ENCODE peak calls at places on chromosomes 6 and 20, in ten cellular contexts. One of them, this sample, is unnamed.
A peak's percentile ranks its signal among the peaks of the same experiment; 100 is the strongest.

GRCh38 chr6:118161364-118161763 is 254.3 kb downstream of the SLC35F1 start:
- DNase-seq in HCT116: no peak
- DNase-seq in cardiac muscle cell: no peak
- DNase-seq in IMR-90: no peak
- DNase-seq in PC-3: no peak
- DNase-seq in HL-60: no peak
- DNase-seq in OCI-LY7: no peak
- DNase-seq in pancreas: no peak
- DNase-seq in heart right ventricle: no peak
- DNase-seq in body of pancreas: no peak
- DNase-seq in this sample: no peak

GRCh38 chr6:159463440-159463839 is 229.6 kb downstream of the SOD2 start:
- DNase-seq in HCT116: peak; percentile 16
- DNase-seq in cardiac muscle cell: peak; percentile 56
- DNase-seq in IMR-90: peak; percentile 10
- DNase-seq in PC-3: no peak
- DNase-seq in HL-60: no peak
- DNase-seq in OCI-LY7: peak; percentile 72
- DNase-seq in pancreas: no peak
- DNase-seq in heart right ventricle: no peak
- DNase-seq in body of pancreas: no peak
- DNase-seq in this sample: peak; percentile 58

GRCh38 chr6:21278078-21278790 is 315.3 kb upstream of the SOX4 start:
- DNase-seq in HCT116: no peak
- DNase-seq in cardiac muscle cell: peak; percentile 49
- DNase-seq in IMR-90: no peak
- DNase-seq in PC-3: no peak
- DNase-seq in HL-60: no peak
- DNase-seq in OCI-LY7: no peak
- DNase-seq in pancreas: no peak
- DNase-seq in heart right ventricle: peak; percentile 10
- DNase-seq in body of pancreas: no peak
- DNase-seq in this sample: no peak

GRCh38 chr6:143569035-143569434 is 57.5 kb upstream of the FUCA2 start:
- DNase-seq in HCT116: no peak
- DNase-seq in cardiac muscle cell: peak; percentile 27
- DNase-seq in IMR-90: peak; percentile 53
- DNase-seq in PC-3: no peak
- DNase-seq in HL-60: no peak
- DNase-seq in OCI-LY7: no peak
- DNase-seq in pancreas: no peak
- DNase-seq in heart right ventricle: no peak
- DNase-seq in body of pancreas: no peak
- DNase-seq in this sample: no peak

GRCh38 chr6:142568857-142569597 is 267.2 kb downstream of the ADGRG6 start:
- DNase-seq in HCT116: no peak
- DNase-seq in cardiac muscle cell: peak; percentile 32
- DNase-seq in IMR-90: peak; percentile 49
- DNase-seq in PC-3: no peak
- DNase-seq in HL-60: no peak
- DNase-seq in OCI-LY7: no peak
- DNase-seq in pancreas: no peak
- DNase-seq in heart right ventricle: no peak
- DNase-seq in body of pancreas: no peak
- DNase-seq in this sample: no peak

GRCh38 chr6:26477431-26477830 is 19.7 kb downstream of the BTN2A1 start:
- DNase-seq in HCT116: no peak
- DNase-seq in cardiac muscle cell: peak; percentile 33
- DNase-seq in IMR-90: no peak
- DNase-seq in PC-3: no peak
- DNase-seq in HL-60: no peak
- DNase-seq in OCI-LY7: no peak
- DNase-seq in pancreas: no peak
- DNase-seq in heart right ventricle: no peak
- DNase-seq in body of pancreas: peak; percentile 27
- DNase-seq in this sample: no peak

GRCh38 chr6:113630738-113631535 is 226.2 kb upstream of the MARCKS start:
- DNase-seq in HCT116: no peak
- DNase-seq in cardiac muscle cell: peak; percentile 66
- DNase-seq in IMR-90: peak; percentile 86
- DNase-seq in PC-3: peak; percentile 16
- DNase-seq in HL-60: peak; percentile 64
- DNase-seq in OCI-LY7: peak; percentile 91
- DNase-seq in pancreas: no peak
- DNase-seq in heart right ventricle: no peak
- DNase-seq in body of pancreas: peak; percentile 60
- DNase-seq in this sample: no peak

GRCh38 chr6:110999634-111000270 is 17.9 kb downstream of the RPF2 start:
- DNase-seq in HCT116: no peak
- DNase-seq in cardiac muscle cell: peak; percentile 52
- DNase-seq in IMR-90: peak; percentile 46
- DNase-seq in PC-3: peak; percentile 61
- DNase-seq in HL-60: no peak
- DNase-seq in OCI-LY7: peak; percentile 31
- DNase-seq in pancreas: no peak
- DNase-seq in heart right ventricle: no peak
- DNase-seq in body of pancreas: no peak
- DNase-seq in this sample: peak; percentile 16

GRCh38 chr6:6328451-6328850 is 8.0 kb upstream of the F13A1 start:
- DNase-seq in HCT116: no peak
- DNase-seq in cardiac muscle cell: no peak
- DNase-seq in IMR-90: no peak
- DNase-seq in PC-3: no peak
- DNase-seq in HL-60: peak; percentile 39
- DNase-seq in OCI-LY7: no peak
- DNase-seq in pancreas: no peak
- DNase-seq in heart right ventricle: no peak
- DNase-seq in body of pancreas: peak; percentile 19
- DNase-seq in this sample: no peak

GRCh38 chr6:7173843-7174503 is 66.2 kb downstream of the RREB1 start:
- DNase-seq in HCT116: no peak
- DNase-seq in cardiac muscle cell: no peak
- DNase-seq in IMR-90: no peak
- DNase-seq in PC-3: no peak
- DNase-seq in HL-60: no peak
- DNase-seq in OCI-LY7: no peak
- DNase-seq in pancreas: no peak
- DNase-seq in heart right ventricle: peak; percentile 34
- DNase-seq in body of pancreas: no peak
- DNase-seq in this sample: peak; percentile 58

GRCh38 chr20:6857929-6858328 is 90.4 kb downstream of the BMP2 start:
- DNase-seq in HCT116: no peak
- DNase-seq in cardiac muscle cell: no peak
- DNase-seq in IMR-90: no peak
- DNase-seq in PC-3: no peak
- DNase-seq in HL-60: no peak
- DNase-seq in OCI-LY7: no peak
- DNase-seq in pancreas: no peak
- DNase-seq in heart right ventricle: no peak
- DNase-seq in body of pancreas: no peak
- DNase-seq in this sample: no peak

GRCh38 chr6:16712931-16713484 is 48.3 kb downstream of the ATXN1 start:
- DNase-seq in HCT116: peak; percentile 91
- DNase-seq in cardiac muscle cell: peak; percentile 96
- DNase-seq in IMR-90: peak; percentile 95
- DNase-seq in PC-3: peak; percentile 92
- DNase-seq in HL-60: peak; percentile 83
- DNase-seq in OCI-LY7: no peak
- DNase-seq in pancreas: no peak
- DNase-seq in heart right ventricle: no peak
- DNase-seq in body of pancreas: peak; percentile 70
- DNase-seq in this sample: no peak

GRCh38 chr20:48703107-48703506 is 124.7 kb downstream of the PREX1 start:
- DNase-seq in HCT116: no peak
- DNase-seq in cardiac muscle cell: no peak
- DNase-seq in IMR-90: no peak
- DNase-seq in PC-3: no peak
- DNase-seq in HL-60: no peak
- DNase-seq in OCI-LY7: no peak
- DNase-seq in pancreas: no peak
- DNase-seq in heart right ventricle: peak; percentile 69
- DNase-seq in body of pancreas: no peak
- DNase-seq in this sample: no peak

GRCh38 chr6:163707385-163708355 is 293.2 kb downstream of the QKI start:
- DNase-seq in HCT116: no peak
- DNase-seq in cardiac muscle cell: no peak
- DNase-seq in IMR-90: no peak
- DNase-seq in PC-3: no peak
- DNase-seq in HL-60: no peak
- DNase-seq in OCI-LY7: peak; percentile 77
- DNase-seq in pancreas: no peak
- DNase-seq in heart right ventricle: no peak
- DNase-seq in body of pancreas: no peak
- DNase-seq in this sample: no peak

GRCh38 chr20:62114894-62115293 is 7.4 kb upstream of the LSM14B start:
- DNase-seq in HCT116: no peak
- DNase-seq in cardiac muscle cell: no peak
- DNase-seq in IMR-90: no peak
- DNase-seq in PC-3: no peak
- DNase-seq in HL-60: no peak
- DNase-seq in OCI-LY7: no peak
- DNase-seq in pancreas: no peak
- DNase-seq in heart right ventricle: no peak
- DNase-seq in body of pancreas: no peak
- DNase-seq in this sample: no peak

GRCh38 chr6:25263602-25264001 is 15.6 kb upstream of the CARMIL1 start:
- DNase-seq in HCT116: no peak
- DNase-seq in cardiac muscle cell: peak; percentile 7
- DNase-seq in IMR-90: peak; percentile 40
- DNase-seq in PC-3: peak; percentile 83
- DNase-seq in HL-60: no peak
- DNase-seq in OCI-LY7: no peak
- DNase-seq in pancreas: no peak
- DNase-seq in heart right ventricle: no peak
- DNase-seq in body of pancreas: no peak
- DNase-seq in this sample: no peak

GRCh38 chr6:12818324-12818723 is 101.8 kb downstream of the PHACTR1 start:
- DNase-seq in HCT116: no peak
- DNase-seq in cardiac muscle cell: peak; percentile 61
- DNase-seq in IMR-90: no peak
- DNase-seq in PC-3: no peak
- DNase-seq in HL-60: peak; percentile 71
- DNase-seq in OCI-LY7: no peak
- DNase-seq in pancreas: no peak
- DNase-seq in heart right ventricle: no peak
- DNase-seq in body of pancreas: peak; percentile 3
- DNase-seq in this sample: no peak

DNA sequence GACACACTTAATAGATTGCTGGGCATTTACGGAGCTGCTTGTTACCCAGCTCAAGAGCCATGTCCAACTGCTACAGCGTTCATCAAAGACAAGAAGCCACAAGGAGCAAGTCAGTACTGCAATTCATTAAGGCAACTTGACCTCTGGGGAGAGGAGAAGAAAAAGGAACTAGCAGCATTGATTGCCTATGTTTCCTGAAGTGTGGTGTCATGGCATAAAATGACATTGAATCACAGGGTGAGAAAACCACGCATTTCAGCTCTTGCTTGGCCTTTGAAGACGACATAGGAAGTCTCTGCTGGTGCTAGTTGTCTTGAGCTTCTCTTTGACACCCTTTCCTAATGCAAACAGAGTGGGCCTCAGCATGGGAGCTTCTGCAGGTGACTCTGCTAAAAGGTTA is 139.1 kb downstream of the CDH26 start:
- DNase-seq in HCT116: no peak
- DNase-seq in cardiac muscle cell: no peak
- DNase-seq in IMR-90: no peak
- DNase-seq in PC-3: no peak
- DNase-seq in HL-60: peak; percentile 89
- DNase-seq in OCI-LY7: no peak
- DNase-seq in pancreas: no peak
- DNase-seq in heart right ventricle: no peak
- DNase-seq in body of pancreas: peak; percentile 6
- DNase-seq in this sample: no peak
- H3K4me3 ChIP-seq in HCT116: no peak overlapping the region
- H3K4me3 ChIP-seq in cardiac muscle cell: no peak overlapping the region
- H3K4me3 ChIP-seq in IMR-90: no peak overlapping the region
- H3K4me3 ChIP-seq in PC-3: no peak overlapping the region
- H3K4me3 ChIP-seq in HL-60: no peak overlapping the region
- H3K4me3 ChIP-seq in OCI-LY7: no peak overlapping the region
- H3K4me3 ChIP-seq in pancreas: no peak overlapping the region
- H3K4me3 ChIP-seq in heart right ventricle: no peak overlapping the region
- H3K4me3 ChIP-seq in body of pancreas: no peak overlapping the region
- H3K4me3 ChIP-seq in this sample: no peak overlapping the region

DNA sequence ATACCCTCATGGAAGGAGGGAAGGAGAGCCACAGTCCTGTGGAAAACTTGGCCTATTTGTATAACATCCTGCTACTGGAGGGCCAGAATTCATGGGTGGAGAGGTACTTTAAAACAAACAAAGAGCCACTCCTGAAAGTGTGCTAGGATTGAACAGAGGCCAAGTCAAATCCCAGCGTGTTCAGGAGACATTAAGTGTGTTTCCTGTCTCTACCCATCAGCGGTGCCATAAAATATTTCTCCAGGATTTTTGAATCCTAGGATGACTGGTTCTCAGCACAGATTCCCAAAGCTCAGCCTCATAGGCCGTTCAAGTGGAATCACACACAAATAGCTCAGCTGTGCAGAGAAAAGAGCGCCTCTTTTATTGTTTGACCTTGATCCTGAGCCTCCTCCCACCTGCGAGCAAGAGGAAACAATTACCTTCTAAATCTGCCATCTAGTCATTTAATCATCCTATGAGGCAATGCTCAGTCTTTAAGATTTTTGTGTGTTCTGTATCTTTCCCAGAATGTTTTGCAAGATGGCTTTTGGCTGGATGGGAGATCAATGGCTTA is 31.8 kb upstream of the RALGAPA2 start:
- DNase-seq in HCT116: no peak
- DNase-seq in cardiac muscle cell: no peak
- DNase-seq in IMR-90: no peak
- DNase-seq in PC-3: no peak
- DNase-seq in HL-60: no peak
- DNase-seq in OCI-LY7: no peak
- DNase-seq in pancreas: no peak
- DNase-seq in heart right ventricle: no peak
- DNase-seq in body of pancreas: no peak
- DNase-seq in this sample: no peak
- H3K27ac ChIP-seq in HCT116: no peak overlapping the region
- H3K27ac ChIP-seq in cardiac muscle cell: peak overlapping the region; percentile 82
- H3K27ac ChIP-seq in IMR-90: no peak overlapping the region
- H3K27ac ChIP-seq in PC-3: no peak overlapping the region
- H3K27ac ChIP-seq in HL-60: peak overlapping the region; percentile 95
- H3K27ac ChIP-seq in OCI-LY7: no peak overlapping the region
- H3K27ac ChIP-seq in pancreas: no peak overlapping the region
- H3K27ac ChIP-seq in heart right ventricle: peak overlapping the region; percentile 84
- H3K27ac ChIP-seq in body of pancreas: peak overlapping the region; percentile 43
- H3K27ac ChIP-seq in this sample: peak overlapping the region; percentile 89

GRCh38 chr6:33276581-33276863 is 401 bp upstream of the B3GALT4 start:
- DNase-seq in HCT116: no peak
- DNase-seq in cardiac muscle cell: no peak
- DNase-seq in IMR-90: no peak
- DNase-seq in PC-3: no peak
- DNase-seq in HL-60: no peak
- DNase-seq in OCI-LY7: peak; percentile 20
- DNase-seq in pancreas: no peak
- DNase-seq in heart right ventricle: no peak
- DNase-seq in body of pancreas: no peak
- DNase-seq in this sample: no peak
- H3K4me3 ChIP-seq in HCT116: peak overlapping the region; percentile 99
- H3K4me3 ChIP-seq in cardiac muscle cell: peak overlapping the region; percentile 51
- H3K4me3 ChIP-seq in IMR-90: peak overlapping the region; percentile 46
- H3K4me3 ChIP-seq in PC-3: peak overlapping the region; percentile 87
- H3K4me3 ChIP-seq in HL-60: peak overlapping the region; percentile 14
- H3K4me3 ChIP-seq in OCI-LY7: peak overlapping the region; percentile 97
- H3K4me3 ChIP-seq in pancreas: peak overlapping the region; percentile 38
- H3K4me3 ChIP-seq in heart right ventricle: peak overlapping the region; percentile 83
- H3K4me3 ChIP-seq in body of pancreas: peak overlapping the region; percentile 13
- H3K4me3 ChIP-seq in this sample: peak overlapping the region; percentile 57

GRCh38 chr6:42263165-42263852 is 45.6 kb upstream of the MRPS10 start:
- DNase-seq in HCT116: no peak
- DNase-seq in cardiac muscle cell: no peak
- DNase-seq in IMR-90: no peak
- DNase-seq in PC-3: no peak
- DNase-seq in HL-60: no peak
- DNase-seq in OCI-LY7: no peak
- DNase-seq in pancreas: no peak
- DNase-seq in heart right ventricle: no peak
- DNase-seq in body of pancreas: no peak
- DNase-seq in this sample: peak; percentile 38
- H3K27ac ChIP-seq in HCT116: no peak overlapping the region
- H3K27ac ChIP-seq in cardiac muscle cell: no peak overlapping the region
- H3K27ac ChIP-seq in IMR-90: no peak overlapping the region
- H3K27ac ChIP-seq in PC-3: no peak overlapping the region
- H3K27ac ChIP-seq in HL-60: no peak overlapping the region
- H3K27ac ChIP-seq in OCI-LY7: no peak overlapping the region
- H3K27ac ChIP-seq in pancreas: no peak overlapping the region
- H3K27ac ChIP-seq in heart right ventricle: no peak overlapping the region
- H3K27ac ChIP-seq in body of pancreas: no peak overlapping the region
- H3K27ac ChIP-seq in this sample: no peak overlapping the region